ENCODE peak calls at places on chromosomes 3 and 15, in five cellular contexts. One of them, this sample, is unnamed.

GRCh38 chr3:12178091-12178820 is 19.5 kb upstream of the TIMP4 start:
- DNase-seq in breast epithelium: no peak
- DNase-seq in CD8-positive, alpha-beta memory T cell: no peak
- DNase-seq in epithelial cell of esophagus: peak
- DNase-seq in psoas muscle: peak
- DNase-seq in this sample: peak

GRCh38 chr3:19573644-19574043 is 360.4 kb downstream of the EFHB start:
- DNase-seq in breast epithelium: no peak
- DNase-seq in CD8-positive, alpha-beta memory T cell: no peak
- DNase-seq in epithelial cell of esophagus: no peak
- DNase-seq in psoas muscle: no peak
- DNase-seq in this sample: no peak

GRCh38 chr15:76664895-76665294 is 240.2 kb downstream of the SCAPER start:
- DNase-seq in breast epithelium: no peak
- DNase-seq in CD8-positive, alpha-beta memory T cell: no peak
- DNase-seq in epithelial cell of esophagus: no peak
- DNase-seq in psoas muscle: no peak
- DNase-seq in this sample: no peak

GRCh38 chr15:63013052-63013808 is 29.3 kb upstream of the TPM1 start:
- DNase-seq in breast epithelium: no peak
- DNase-seq in CD8-positive, alpha-beta memory T cell: no peak
- DNase-seq in epithelial cell of esophagus: peak
- DNase-seq in psoas muscle: peak
- DNase-seq in this sample: no peak

GRCh38 chr15:32688151-32688639 is 29.6 kb upstream of the GREM1 start:
- DNase-seq in breast epithelium: no peak
- DNase-seq in CD8-positive, alpha-beta memory T cell: no peak
- DNase-seq in epithelial cell of esophagus: peak
- DNase-seq in psoas muscle: no peak
- DNase-seq in this sample: no peak

GRCh38 chr15:95394186-95395067 is 936.1 kb upstream of the NR2F2 start:
- DNase-seq in breast epithelium: no peak
- DNase-seq in CD8-positive, alpha-beta memory T cell: no peak
- DNase-seq in epithelial cell of esophagus: no peak
- DNase-seq in psoas muscle: no peak
- DNase-seq in this sample: no peak

GRCh38 chr15:25172691-25173090 is 217.9 kb downstream of the SNRPN start:
- DNase-seq in breast epithelium: peak
- DNase-seq in CD8-positive, alpha-beta memory T cell: peak
- DNase-seq in epithelial cell of esophagus: no peak
- DNase-seq in psoas muscle: no peak
- DNase-seq in this sample: peak

GRCh38 chr3:70818145-70818544 is 505.7 kb upstream of the MDFIC2 start:
- DNase-seq in breast epithelium: no peak
- DNase-seq in CD8-positive, alpha-beta memory T cell: no peak
- DNase-seq in epithelial cell of esophagus: peak
- DNase-seq in psoas muscle: no peak
- DNase-seq in this sample: no peak

GRCh38 chr15:68298882-68299381 is 21.4 kb downstream of the FEM1B start:
- DNase-seq in breast epithelium: no peak
- DNase-seq in CD8-positive, alpha-beta memory T cell: no peak
- DNase-seq in epithelial cell of esophagus: no peak
- DNase-seq in psoas muscle: no peak
- DNase-seq in this sample: no peak

GRCh38 chr15:80199366-80199765 is 46.6 kb downstream of the FAH start:
- DNase-seq in breast epithelium: no peak
- DNase-seq in CD8-positive, alpha-beta memory T cell: no peak
- DNase-seq in epithelial cell of esophagus: no peak
- DNase-seq in psoas muscle: no peak
- DNase-seq in this sample: no peak

GRCh38 chr3:62161306-62161705 is 212.0 kb downstream of the FEZF2 start:
- DNase-seq in breast epithelium: no peak
- DNase-seq in CD8-positive, alpha-beta memory T cell: no peak
- DNase-seq in epithelial cell of esophagus: peak
- DNase-seq in psoas muscle: no peak
- DNase-seq in this sample: no peak

GRCh38 chr3:17638351-17638750 is 104.1 kb downstream of the TBC1D5 start:
- DNase-seq in breast epithelium: no peak
- DNase-seq in CD8-positive, alpha-beta memory T cell: no peak
- DNase-seq in epithelial cell of esophagus: peak
- DNase-seq in psoas muscle: no peak
- DNase-seq in this sample: no peak

GRCh38 chr15:76972420-76973361 is 22.2 kb upstream of the PSTPIP1 start:
- DNase-seq in breast epithelium: no peak
- DNase-seq in CD8-positive, alpha-beta memory T cell: no peak
- DNase-seq in epithelial cell of esophagus: no peak
- DNase-seq in psoas muscle: peak
- DNase-seq in this sample: no peak

GRCh38 chr15:76217029-76217866 is 94.0 kb downstream of the ETFA start:
- DNase-seq in breast epithelium: no peak
- DNase-seq in CD8-positive, alpha-beta memory T cell: no peak
- DNase-seq in epithelial cell of esophagus: peak
- DNase-seq in psoas muscle: no peak
- DNase-seq in this sample: no peak

GRCh38 chr15:61157933-61158332 is 71.2 kb downstream of the RORA start:
- DNase-seq in breast epithelium: no peak
- DNase-seq in CD8-positive, alpha-beta memory T cell: no peak
- DNase-seq in epithelial cell of esophagus: no peak
- DNase-seq in psoas muscle: peak
- DNase-seq in this sample: no peak

GRCh38 chr15:80461370-80462060 is 57.3 kb downstream of the ARNT2 start:
- DNase-seq in breast epithelium: no peak
- DNase-seq in CD8-positive, alpha-beta memory T cell: no peak
- DNase-seq in epithelial cell of esophagus: no peak
- DNase-seq in psoas muscle: peak
- DNase-seq in this sample: no peak

GRCh38 chr3:52126500-52126899 is 27.7 kb downstream of the POC1A start:
- DNase-seq in breast epithelium: no peak
- DNase-seq in CD8-positive, alpha-beta memory T cell: no peak
- DNase-seq in epithelial cell of esophagus: no peak
- DNase-seq in psoas muscle: peak
- DNase-seq in this sample: no peak

GRCh38 chr3:71784914-71785593 is at the start of gene PROK2:
- DNase-seq in breast epithelium: no peak
- DNase-seq in CD8-positive, alpha-beta memory T cell: peak
- DNase-seq in epithelial cell of esophagus: no peak
- DNase-seq in psoas muscle: peak
- DNase-seq in this sample: peak

GRCh38 chr15:59158701-59159034 is 48.0 kb upstream of the LDHAL6B start:
- DNase-seq in breast epithelium: no peak
- DNase-seq in CD8-positive, alpha-beta memory T cell: no peak
- DNase-seq in epithelial cell of esophagus: no peak
- DNase-seq in psoas muscle: no peak
- DNase-seq in this sample: peak

GRCh38 chr3:16102905-16103364 is 71.5 kb upstream of the GALNT15 start:
- DNase-seq in breast epithelium: no peak
- DNase-seq in CD8-positive, alpha-beta memory T cell: no peak
- DNase-seq in epithelial cell of esophagus: peak
- DNase-seq in psoas muscle: no peak
- DNase-seq in this sample: no peak

GRCh38 chr3:108406661-108407206 is 103.7 kb downstream of the MYH15 start:
- DNase-seq in breast epithelium: no peak
- DNase-seq in CD8-positive, alpha-beta memory T cell: no peak
- DNase-seq in epithelial cell of esophagus: peak
- DNase-seq in psoas muscle: no peak
- DNase-seq in this sample: no peak

DNA sequence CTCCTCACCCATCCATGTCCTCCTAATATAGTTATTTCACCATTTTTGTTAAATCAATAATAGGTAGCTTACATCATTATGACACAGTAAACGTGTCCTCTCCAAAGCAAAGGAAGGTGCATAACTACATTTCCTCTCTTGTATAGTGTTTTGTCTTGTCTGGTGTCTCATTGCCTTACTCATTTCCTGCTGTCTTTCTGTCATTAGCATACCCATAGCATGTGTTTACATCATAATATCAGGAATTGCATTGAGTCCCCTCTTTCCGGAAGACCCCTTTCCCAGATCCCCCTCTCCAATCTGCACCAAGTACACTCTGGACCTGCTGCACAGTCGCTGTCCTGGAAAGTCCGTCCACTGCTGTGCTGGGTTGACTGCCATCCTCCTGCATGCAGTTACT is 47.9 kb downstream of the SOX14 start:
- DNase-seq in breast epithelium: no peak
- DNase-seq in CD8-positive, alpha-beta memory T cell: no peak
- DNase-seq in epithelial cell of esophagus: no peak
- DNase-seq in psoas muscle: no peak
- DNase-seq in this sample: no peak
- H3K4me3 ChIP-seq in breast epithelium: no peak
- H3K4me3 ChIP-seq in CD8-positive, alpha-beta memory T cell: no peak
- H3K4me3 ChIP-seq in epithelial cell of esophagus: no peak
- H3K4me3 ChIP-seq in psoas muscle: no peak
- H3K4me3 ChIP-seq in this sample: no peak

GRCh38 chr3:186284661-186285060 is 77.4 kb downstream of the DGKG start:
- DNase-seq in breast epithelium: no peak
- DNase-seq in CD8-positive, alpha-beta memory T cell: no peak
- DNase-seq in epithelial cell of esophagus: no peak
- DNase-seq in psoas muscle: no peak
- DNase-seq in this sample: no peak

GRCh38 chr3:186280737-186281136 is 81.3 kb downstream of the DGKG start:
- DNase-seq in breast epithelium: no peak
- DNase-seq in CD8-positive, alpha-beta memory T cell: no peak
- DNase-seq in epithelial cell of esophagus: no peak
- DNase-seq in psoas muscle: no peak
- DNase-seq in this sample: no peak

GRCh38 chr3:186283096-186283495 is 78.9 kb downstream of the DGKG start:
- DNase-seq in breast epithelium: no peak
- DNase-seq in CD8-positive, alpha-beta memory T cell: no peak
- DNase-seq in epithelial cell of esophagus: peak
- DNase-seq in psoas muscle: no peak
- DNase-seq in this sample: no peak

GRCh38 chr3:186283651-186284445 is 78.2 kb downstream of the DGKG start:
- DNase-seq in breast epithelium: no peak
- DNase-seq in CD8-positive, alpha-beta memory T cell: no peak
- DNase-seq in epithelial cell of esophagus: peak
- DNase-seq in psoas muscle: no peak
- DNase-seq in this sample: no peak

DNA sequence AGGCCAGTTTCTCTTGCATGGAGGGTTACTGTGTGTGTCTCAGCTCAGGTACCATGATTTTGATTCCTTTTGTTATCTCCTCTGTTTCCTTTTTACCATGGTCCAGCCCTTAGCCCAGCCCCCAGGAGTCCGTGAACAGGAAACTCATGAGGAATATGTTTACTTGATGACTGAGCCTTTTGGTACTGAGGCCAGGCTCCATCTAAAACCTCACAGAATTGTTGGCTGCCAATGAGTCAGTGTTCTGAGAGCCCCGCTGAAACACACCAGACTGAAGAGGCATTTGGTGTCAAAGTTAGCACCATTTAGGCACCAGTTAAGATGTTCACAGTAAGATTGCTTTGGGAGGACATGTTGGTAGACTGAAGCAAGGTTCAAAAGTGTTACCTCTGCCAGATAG is 80.9 kb downstream of the DGKG start:
- DNase-seq in breast epithelium: no peak
- DNase-seq in CD8-positive, alpha-beta memory T cell: no peak
- DNase-seq in epithelial cell of esophagus: peak
- DNase-seq in psoas muscle: no peak
- DNase-seq in this sample: no peak
- H3K4me3 ChIP-seq in breast epithelium: no peak
- H3K4me3 ChIP-seq in CD8-positive, alpha-beta memory T cell: no peak
- H3K4me3 ChIP-seq in epithelial cell of esophagus: no peak
- H3K4me3 ChIP-seq in psoas muscle: no peak
- H3K4me3 ChIP-seq in this sample: no peak

DNA sequence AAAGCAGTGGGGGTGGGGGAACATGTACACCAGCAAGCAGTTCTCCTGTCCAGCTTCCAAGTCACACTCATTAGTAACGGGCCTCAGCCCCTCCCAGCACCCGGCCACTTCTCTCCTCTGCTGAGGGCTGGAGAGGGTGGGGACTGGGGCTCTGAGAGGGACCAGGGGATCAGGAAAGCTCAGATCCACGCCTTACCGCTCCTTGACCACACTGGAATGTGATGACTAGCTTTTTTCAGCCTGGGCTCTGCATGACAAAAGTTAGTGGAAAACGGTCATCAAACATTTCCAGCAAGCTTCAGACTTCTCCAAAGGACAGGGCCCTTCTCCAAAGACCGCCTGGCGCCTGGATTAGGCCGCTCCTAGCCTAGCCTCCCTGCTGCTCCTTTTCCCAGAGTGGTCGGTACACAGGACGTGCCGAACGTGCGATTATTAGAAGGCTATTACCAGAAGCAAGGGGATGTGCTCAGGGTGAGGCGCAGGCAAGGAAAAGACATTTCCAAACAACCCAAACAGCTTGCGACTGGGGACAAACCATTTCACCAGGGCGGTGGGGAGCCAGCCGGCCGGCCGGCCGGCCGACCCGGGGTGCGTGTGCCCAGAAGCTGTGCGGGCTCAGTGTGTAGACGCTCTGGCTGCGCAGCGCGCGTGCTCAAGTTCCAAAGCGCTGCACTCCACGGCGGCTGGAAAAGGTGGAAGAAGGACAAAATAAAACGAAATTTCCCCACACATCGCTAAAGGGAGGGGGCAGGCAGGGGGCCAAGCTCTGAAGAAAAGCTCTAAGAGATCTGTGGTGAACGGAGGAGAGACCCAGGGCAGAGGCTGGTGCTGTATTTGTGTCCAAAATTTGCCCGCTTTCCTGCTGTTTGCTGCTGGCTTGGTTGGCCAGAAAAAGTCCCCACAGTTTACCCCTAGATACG is 51.0 kb upstream of the SSR3 start:
- DNase-seq in breast epithelium: no peak
- DNase-seq in CD8-positive, alpha-beta memory T cell: no peak
- DNase-seq in epithelial cell of esophagus: peak
- DNase-seq in psoas muscle: peak
- DNase-seq in this sample: peak
- H3K4me3 ChIP-seq in breast epithelium: peak
- H3K4me3 ChIP-seq in CD8-positive, alpha-beta memory T cell: peak
- H3K4me3 ChIP-seq in epithelial cell of esophagus: peak
- H3K4me3 ChIP-seq in psoas muscle: peak
- H3K4me3 ChIP-seq in this sample: peak

GRCh38 chr3:184678317-184679055 is 33.4 kb downstream of the MAGEF1 start:
- DNase-seq in breast epithelium: no peak
- DNase-seq in CD8-positive, alpha-beta memory T cell: no peak
- DNase-seq in epithelial cell of esophagus: no peak
- DNase-seq in psoas muscle: no peak
- DNase-seq in this sample: no peak
- H3K4me3 ChIP-seq in breast epithelium: no peak
- H3K4me3 ChIP-seq in CD8-positive, alpha-beta memory T cell: no peak
- H3K4me3 ChIP-seq in epithelial cell of esophagus: no peak
- H3K4me3 ChIP-seq in psoas muscle: no peak
- H3K4me3 ChIP-seq in this sample: no peak

GRCh38 chr3:73547427-73548036 is 77.2 kb downstream of the PDZRN3 start:
- DNase-seq in breast epithelium: no peak
- DNase-seq in CD8-positive, alpha-beta memory T cell: no peak
- DNase-seq in epithelial cell of esophagus: peak
- DNase-seq in psoas muscle: no peak
- DNase-seq in this sample: no peak
- H3K4me3 ChIP-seq in breast epithelium: no peak
- H3K4me3 ChIP-seq in CD8-positive, alpha-beta memory T cell: no peak
- H3K4me3 ChIP-seq in epithelial cell of esophagus: no peak
- H3K4me3 ChIP-seq in psoas muscle: no peak
- H3K4me3 ChIP-seq in this sample: no peak

GRCh38 chr3:23809294-23809693 is 3.5 kb downstream of the UBE2E1 start:
- DNase-seq in breast epithelium: no peak
- DNase-seq in CD8-positive, alpha-beta memory T cell: no peak
- DNase-seq in epithelial cell of esophagus: no peak
- DNase-seq in psoas muscle: no peak
- DNase-seq in this sample: no peak
- H3K4me3 ChIP-seq in breast epithelium: no peak
- H3K4me3 ChIP-seq in CD8-positive, alpha-beta memory T cell: no peak
- H3K4me3 ChIP-seq in epithelial cell of esophagus: peak
- H3K4me3 ChIP-seq in psoas muscle: peak
- H3K4me3 ChIP-seq in this sample: no peak

This sample was measured in lower lobe of right lung.